ENCODE peak calls at places on chromosomes 2 and 18, in six cellular contexts. A, Z, H, O, G and N are unnamed samples.
A peak's percentile ranks its signal among the peaks of the same experiment; 100 is the strongest.

GRCh38 chr2:229798446-229799147 is 84.2 kb upstream of the DNER start:
- DNase-seq in A (peak; percentile 53), Z (no peak), H (no peak), O (no peak), G (peak; percentile 50), N (no peak)

GRCh38 chr2:136765736-136766323 is 485 bp downstream of the THSD7B start:
- DNase-seq in A (no peak), Z (no peak), H (no peak), O (no peak), G (no peak), N (no peak)

GRCh38 chr2:69493268-69493667 is 56.0 kb upstream of the NFU1 start:
- DNase-seq in A (no peak), Z (no peak), H (no peak), O (no peak), G (no peak), N (no peak)

GRCh38 chr2:137123241-137123640 is 357.9 kb downstream of the THSD7B start:
- DNase-seq in A (no peak), Z (no peak), H (no peak), O (no peak), G (no peak), N (no peak)

GRCh38 chr2:216222650-216223352 is 113.7 kb downstream of the XRCC5 start:
- DNase-seq in A (no peak), Z (no peak), H (no peak), O (no peak), G (peak; percentile 21), N (peak; percentile 37)

GRCh38 chr2:150783015-150783414 is 295.5 kb upstream of the RND3 start:
- DNase-seq in A (no peak), Z (no peak), H (no peak), O (no peak), G (peak; percentile 28), N (no peak)

GRCh38 chr2:169049142-169049541 is 18.0 kb upstream of the ABCB11 start:
- DNase-seq in A (no peak), Z (no peak), H (no peak), O (no peak), G (no peak), N (no peak)

GRCh38 chr2:197870137-197870536 is 65.7 kb downstream of the PLCL1 start:
- DNase-seq in A (no peak), Z (no peak), H (no peak), O (no peak), G (no peak), N (no peak)

GRCh38 chr18:47287911-47288635 is 36.6 kb upstream of the SKOR2 start:
- DNase-seq in A (no peak), Z (no peak), H (no peak), O (no peak), G (no peak), N (no peak)

GRCh38 chr2:673615-674318 is 3.4 kb downstream of the TMEM18 start:
- DNase-seq in A (no peak), Z (no peak), H (no peak), O (no peak), G (peak; percentile 23), N (no peak)

DNA sequence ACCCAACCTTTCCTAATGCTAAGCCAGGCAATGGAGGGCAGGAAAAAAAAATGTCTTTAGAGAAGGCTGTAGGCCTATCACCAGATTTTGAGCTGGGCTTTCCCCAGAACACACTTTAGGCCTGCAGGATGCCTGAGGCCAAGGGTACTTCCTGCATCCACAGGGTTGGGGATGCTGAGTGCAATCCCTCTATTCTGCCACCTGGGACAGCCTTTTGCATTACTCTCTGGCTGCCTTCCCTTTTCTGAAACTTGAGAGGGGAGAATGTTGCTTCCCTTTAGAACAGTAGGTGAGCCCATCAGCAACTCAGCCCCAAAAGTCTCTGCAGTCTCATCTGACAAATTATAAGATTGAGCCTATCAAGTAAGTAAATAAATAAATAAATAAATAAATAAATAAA is 195.2 kb downstream of the SLC8A1 start:
- DNase-seq in A (no peak), Z (no peak), H (no peak), O (no peak), G (peak; percentile 20), N (no peak)
- TF ChIP-seq CTCF in A (no peak), Z (no peak), H (no peak), O (no peak), G (peak; percentile 31), N (no peak)

GRCh38 chr2:109547280-109547679 is 66.5 kb downstream of the SEPTIN10 start:
- DNase-seq in A (no peak), Z (no peak), H (no peak), O (no peak), G (no peak), N (no peak)
- TF ChIP-seq CTCF in A (no peak), Z (no peak), H (no peak), O (no peak), G (no peak), N (no peak)

GRCh38 chr2:10305254-10305635 is 2.5 kb downstream of the HPCAL1 start:
- DNase-seq in A (no peak), Z (no peak), H (no peak), O (no peak), G (no peak), N (no peak)

GRCh38 chr2:10303634-10304378 is 1.1 kb downstream of the HPCAL1 start:
- DNase-seq in A (peak; percentile 52), Z (peak; percentile 60), H (peak; percentile 53), O (no peak), G (peak; percentile 64), N (peak; percentile 47)

GRCh38 chr2:10304458-10305253 is 2.0 kb downstream of the HPCAL1 start:
- DNase-seq in A (no peak), Z (no peak), H (no peak), O (no peak), G (no peak), N (no peak)

GRCh38 chr2:10306901-10307463 is 4.3 kb downstream of the HPCAL1 start:
- DNase-seq in A (no peak), Z (no peak), H (no peak), O (no peak), G (no peak), N (no peak)

GRCh38 chr2:10305715-10306114 is 3.0 kb downstream of the HPCAL1 start:
- DNase-seq in A (no peak), Z (no peak), H (peak; percentile 51), O (no peak), G (no peak), N (no peak)
- TF ChIP-seq CTCF in A (no peak), Z (peak; percentile 35), H (no peak), O (no peak), G (no peak), N (no peak)

DNA sequence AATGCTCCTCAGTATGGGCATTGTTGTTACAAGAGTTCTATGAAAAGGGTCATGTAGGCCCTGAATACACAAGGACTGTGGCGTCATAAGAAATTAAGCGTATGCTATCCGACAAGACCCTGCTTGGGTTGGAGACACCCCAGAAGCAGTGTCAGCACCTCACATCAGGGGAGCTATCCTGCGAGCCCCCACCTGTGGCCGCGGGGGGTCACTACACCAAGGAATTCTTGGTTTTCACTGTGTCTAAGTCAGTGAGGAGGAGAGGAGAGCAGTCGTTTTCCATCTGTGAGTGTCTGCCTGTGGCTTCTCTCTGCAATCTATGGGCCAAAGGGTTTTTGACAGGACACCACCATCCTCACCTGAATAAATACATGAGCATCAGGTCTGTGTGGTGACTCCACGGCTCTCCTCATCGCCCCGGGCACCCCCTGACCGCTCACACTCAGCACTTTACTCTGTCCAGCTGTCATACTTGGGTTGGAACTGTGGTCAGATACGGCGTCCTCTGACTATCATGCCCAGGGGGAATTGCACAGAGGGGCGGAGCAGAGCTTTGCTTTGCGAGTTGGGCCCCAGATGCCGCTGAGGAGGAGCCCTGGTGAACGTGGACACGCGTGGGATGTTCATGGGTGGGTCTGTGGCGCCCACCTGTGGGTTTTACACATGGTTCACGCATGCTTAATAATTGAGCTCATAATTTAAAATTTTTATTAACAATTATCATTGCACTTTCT is 235.5 kb downstream of the MYT1L start:
- DNase-seq in A (no peak), Z (no peak), H (no peak), O (no peak), G (no peak), N (no peak)
- TF ChIP-seq CTCF in A (no peak), Z (no peak), H (no peak), O (no peak), G (no peak), N (no peak)

DNA sequence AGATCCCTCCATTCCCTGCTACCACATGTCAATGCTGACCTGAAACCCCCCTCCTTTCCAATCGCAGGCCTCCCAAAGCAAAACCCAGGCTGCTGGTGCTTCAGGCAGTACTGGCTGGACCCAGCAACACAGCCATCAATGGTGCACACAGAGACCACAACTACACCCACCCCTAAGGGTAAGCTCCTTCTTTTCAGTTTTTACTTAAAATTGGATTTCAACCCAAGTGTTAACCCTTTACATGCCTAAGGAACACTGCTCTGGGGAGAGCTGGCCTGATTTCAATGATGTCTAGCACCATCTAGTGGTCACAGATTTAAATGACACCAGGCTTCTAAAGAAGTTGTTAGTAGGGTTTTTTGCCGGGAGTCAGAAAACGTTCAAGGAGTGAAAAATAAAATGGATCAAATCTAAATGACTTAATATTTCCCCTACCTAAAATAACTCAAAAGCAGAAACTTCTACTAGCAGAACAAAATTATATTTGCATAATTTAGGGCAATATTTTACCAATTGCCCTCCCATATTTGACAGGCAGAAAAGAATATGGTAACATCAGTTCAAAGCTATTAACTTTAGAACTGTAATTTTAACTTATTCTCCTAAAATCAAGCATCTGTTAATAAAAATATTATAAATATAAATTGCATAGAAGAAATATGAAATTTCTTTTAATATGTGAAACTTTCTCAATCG is 24.6 kb downstream of the FECH start:
- DNase-seq in A (no peak), Z (no peak), H (no peak), O (no peak), G (peak; percentile 64), N (no peak)
- TF ChIP-seq CTCF in A (peak; percentile 60), Z (peak; percentile 75), H (peak; percentile 55), O (peak; percentile 84), G (peak; percentile 71), N (peak; percentile 86)

GRCh38 chr2:117979911-117980341 is 33.9 kb downstream of the CCDC93 start:
- DNase-seq in A (no peak), Z (no peak), H (no peak), O (no peak), G (peak; percentile 66), N (no peak)

GRCh38 chr2:117981810-117982209 is 32.1 kb downstream of the CCDC93 start:
- DNase-seq in A (no peak), Z (no peak), H (no peak), O (no peak), G (no peak), N (no peak)

GRCh38 chr2:117982376-117983033 is 31.4 kb downstream of the CCDC93 start:
- DNase-seq in A (no peak), Z (no peak), H (no peak), O (no peak), G (peak; percentile 12), N (no peak)

GRCh38 chr2:117980783-117981676 is 32.8 kb downstream of the CCDC93 start:
- DNase-seq in A (no peak), Z (no peak), H (no peak), O (no peak), G (peak; percentile 90), N (no peak)

GRCh38 chr2:117980381-117980780 is 33.5 kb downstream of the CCDC93 start:
- DNase-seq in A (no peak), Z (no peak), H (no peak), O (no peak), G (peak; percentile 56), N (no peak)
- TF ChIP-seq CTCF in A (no peak), Z (no peak), H (no peak), O (no peak), G (no peak), N (no peak)